ENCODE peak calls at places on chromosomes 13 and 19, in five cellular contexts. One of them, this sample, is unnamed.

GRCh38 chr13:99281811-99282263 is 23.7 kb upstream of the GPR18 start:
- DNase-seq in HepG2: no peak
- DNase-seq in GM12878: no peak
- DNase-seq in SK-N-SH: no peak
- DNase-seq in K562: no peak
- DNase-seq in this sample: peak

GRCh38 chr19:35006342-35006998 is 6.3 kb downstream of the GRAMD1A start:
- DNase-seq in SK-N-SH: no peak
- DNase-seq in HepG2: peak
- DNase-seq in K562: no peak
- DNase-seq in GM12878: no peak
- DNase-seq in this sample: no peak

GRCh38 chr13:20901668-20902437 is 693 bp downstream of the XPO4 start:
- DNase-seq in HepG2: peak
- DNase-seq in SK-N-SH: peak
- DNase-seq in GM12878: no peak
- DNase-seq in K562: peak
- DNase-seq in this sample: peak

GRCh38 chr19:47444388-47444821 is 25.1 kb upstream of the MEIS3 start:
- DNase-seq in SK-N-SH: no peak
- DNase-seq in K562: peak
- DNase-seq in HepG2: no peak
- DNase-seq in GM12878: no peak
- DNase-seq in this sample: no peak

GRCh38 chr19:35216026-35216832 is 12.3 kb downstream of the FAM187B start:
- DNase-seq in K562: no peak
- DNase-seq in HepG2: no peak
- DNase-seq in GM12878: no peak
- DNase-seq in SK-N-SH: no peak
- DNase-seq in this sample: no peak

GRCh38 chr13:39965309-39965708 is 309.8 kb downstream of the COG6 start:
- DNase-seq in HepG2: no peak
- DNase-seq in GM12878: no peak
- DNase-seq in K562: no peak
- DNase-seq in SK-N-SH: no peak
- DNase-seq in this sample: no peak

GRCh38 chr13:69589531-69589930 is 518.1 kb upstream of the ATXN8OS start:
- DNase-seq in SK-N-SH: no peak
- DNase-seq in HepG2: no peak
- DNase-seq in GM12878: no peak
- DNase-seq in K562: no peak
- DNase-seq in this sample: no peak

GRCh38 chr13:76225815-76226489 is 589.8 kb downstream of the LMO7 start:
- DNase-seq in K562: no peak
- DNase-seq in HepG2: no peak
- DNase-seq in GM12878: no peak
- DNase-seq in SK-N-SH: no peak
- DNase-seq in this sample: no peak

GRCh38 chr13:100875392-100876043 is 200.9 kb upstream of the TMTC4 start:
- DNase-seq in K562: no peak
- DNase-seq in HepG2: no peak
- DNase-seq in GM12878: peak
- DNase-seq in SK-N-SH: no peak
- DNase-seq in this sample: no peak

GRCh38 chr19:737591-738093 is 13.3 kb upstream of the MISP start:
- DNase-seq in GM12878: no peak
- DNase-seq in SK-N-SH: peak
- DNase-seq in HepG2: peak
- DNase-seq in K562: peak
- DNase-seq in this sample: no peak

GRCh38 chr13:40664100-40665060 is 2.1 kb downstream of the FOXO1 start:
- DNase-seq in GM12878: no peak
- DNase-seq in HepG2: peak
- DNase-seq in K562: peak
- DNase-seq in SK-N-SH: peak
- DNase-seq in this sample: no peak

GRCh38 chr19:17530586-17530985 is 19.1 kb downstream of the PGLS start:
- DNase-seq in GM12878: no peak
- DNase-seq in K562: no peak
- DNase-seq in SK-N-SH: no peak
- DNase-seq in HepG2: peak
- DNase-seq in this sample: no peak

GRCh38 chr13:113078895-113079720 is 26.5 kb upstream of the F7 start:
- DNase-seq in GM12878: no peak
- DNase-seq in HepG2: no peak
- DNase-seq in SK-N-SH: no peak
- DNase-seq in K562: no peak
- DNase-seq in this sample: no peak

GRCh38 chr13:28411859-28412353 is 83.0 kb downstream of the FLT1 start:
- DNase-seq in SK-N-SH: peak
- DNase-seq in GM12878: no peak
- DNase-seq in K562: no peak
- DNase-seq in HepG2: no peak
- DNase-seq in this sample: no peak

GRCh38 chr19:20611866-20612265 is 46.3 kb upstream of the ZNF737 start:
- DNase-seq in GM12878: no peak
- DNase-seq in SK-N-SH: no peak
- DNase-seq in K562: no peak
- DNase-seq in HepG2: no peak
- DNase-seq in this sample: no peak

GRCh38 chr19:12364391-12365093 is 941 bp downstream of the ZNF442 start:
- DNase-seq in K562: peak
- DNase-seq in SK-N-SH: peak
- DNase-seq in GM12878: no peak
- DNase-seq in HepG2: no peak
- DNase-seq in this sample: no peak

GRCh38 chr13:78722700-78723099 is 63.7 kb upstream of the OBI1 start:
- DNase-seq in HepG2: no peak
- DNase-seq in SK-N-SH: no peak
- DNase-seq in K562: no peak
- DNase-seq in GM12878: no peak
- DNase-seq in this sample: no peak

GRCh38 chr13:112725346-112726017 is 35.6 kb downstream of the ATP11A start:
- DNase-seq in SK-N-SH: no peak
- DNase-seq in HepG2: no peak
- DNase-seq in GM12878: peak
- DNase-seq in K562: no peak
- DNase-seq in this sample: peak

GRCh38 chr19:1566392-1567115 is 1.6 kb downstream of the MEX3D start:
- DNase-seq in HepG2: peak
- DNase-seq in GM12878: no peak
- DNase-seq in K562: peak
- DNase-seq in SK-N-SH: peak
- DNase-seq in this sample: no peak

GRCh38 chr13:48626726-48627451 is 26.8 kb upstream of the CYSLTR2 start:
- DNase-seq in HepG2: peak
- DNase-seq in SK-N-SH: no peak
- DNase-seq in K562: no peak
- DNase-seq in GM12878: no peak
- DNase-seq in this sample: no peak

GRCh38 chr13:26785845-26786630 is 25.5 kb upstream of the GPR12 start:
- DNase-seq in GM12878: no peak
- DNase-seq in HepG2: no peak
- DNase-seq in SK-N-SH: no peak
- DNase-seq in K562: no peak
- DNase-seq in this sample: peak

GRCh38 chr19:47436712-47437401 is 17.5 kb upstream of the MEIS3 start:
- DNase-seq in GM12878: no peak
- DNase-seq in SK-N-SH: peak
- DNase-seq in K562: peak
- DNase-seq in HepG2: peak
- DNase-seq in this sample: peak

GRCh38 chr13:60012503-60012902 is 151.2 kb downstream of the DIAPH3 start:
- DNase-seq in K562: no peak
- DNase-seq in SK-N-SH: no peak
- DNase-seq in HepG2: no peak
- DNase-seq in GM12878: no peak
- DNase-seq in this sample: no peak

GRCh38 chr19:33767898-33768413 is 28.7 kb upstream of the KCTD15 start:
- DNase-seq in SK-N-SH: no peak
- DNase-seq in K562: peak
- DNase-seq in HepG2: peak
- DNase-seq in GM12878: no peak
- DNase-seq in this sample: no peak

GRCh38 chr13:39970177-39970846 is 314.9 kb downstream of the COG6 start:
- DNase-seq in SK-N-SH: no peak
- DNase-seq in HepG2: no peak
- DNase-seq in K562: no peak
- DNase-seq in GM12878: no peak
- DNase-seq in this sample: no peak

GRCh38 chr13:106610511-106610910 is 42.6 kb upstream of the ARGLU1 start:
- DNase-seq in GM12878: no peak
- DNase-seq in HepG2: no peak
- DNase-seq in SK-N-SH: no peak
- DNase-seq in K562: no peak
- DNase-seq in this sample: no peak

GRCh38 chr13:90868321-90868920 is 479.1 kb upstream of the MIR17HG start:
- DNase-seq in SK-N-SH: no peak
- DNase-seq in HepG2: peak
- DNase-seq in K562: peak
- DNase-seq in GM12878: no peak
- DNase-seq in this sample: no peak

GRCh38 chr19:3479177-3479818 is 1.0 kb downstream of the SMIM24 start:
- DNase-seq in SK-N-SH: peak
- DNase-seq in K562: peak
- DNase-seq in HepG2: no peak
- DNase-seq in GM12878: no peak
- DNase-seq in this sample: peak

GRCh38 chr13:33455291-33455690 is 169.7 kb upstream of the STARD13 start:
- DNase-seq in SK-N-SH: no peak
- DNase-seq in GM12878: no peak
- DNase-seq in HepG2: no peak
- DNase-seq in K562: no peak
- DNase-seq in this sample: no peak

GRCh38 chr13:109870281-109871017 is 84.1 kb upstream of the IRS2 start:
- DNase-seq in K562: no peak
- DNase-seq in SK-N-SH: no peak
- DNase-seq in GM12878: no peak
- DNase-seq in HepG2: no peak
- DNase-seq in this sample: no peak

GRCh38 chr13:77300176-77301141 is 26.4 kb downstream of the MYCBP2 start:
- DNase-seq in SK-N-SH: no peak
- DNase-seq in HepG2: no peak
- DNase-seq in GM12878: no peak
- DNase-seq in K562: no peak
- DNase-seq in this sample: peak

GRCh38 chr13:30872685-30873443 is 33.2 kb upstream of the MEDAG start:
- DNase-seq in HepG2: peak
- DNase-seq in GM12878: no peak
- DNase-seq in SK-N-SH: peak
- DNase-seq in K562: no peak
- DNase-seq in this sample: no peak

GRCh38 chr19:31421856-31422255 is 72.6 kb upstream of the TSHZ3 start:
- DNase-seq in K562: no peak
- DNase-seq in SK-N-SH: no peak
- DNase-seq in GM12878: no peak
- DNase-seq in HepG2: no peak
- DNase-seq in this sample: no peak

GRCh38 chr13:32153056-32153455 is 121.5 kb downstream of the FRY start:
- DNase-seq in HepG2: no peak
- DNase-seq in K562: no peak
- DNase-seq in SK-N-SH: no peak
- DNase-seq in GM12878: no peak
- DNase-seq in this sample: no peak

GRCh38 chr13:52644108-52644507 is 1.9 kb downstream of the HNRNPA1L2 start:
- DNase-seq in GM12878: no peak
- DNase-seq in HepG2: no peak
- DNase-seq in K562: no peak
- DNase-seq in SK-N-SH: no peak
- DNase-seq in this sample: no peak

GRCh38 chr19:4077800-4078683 is 11.3 kb upstream of the ZBTB7A start:
- DNase-seq in HepG2: no peak
- DNase-seq in SK-N-SH: no peak
- DNase-seq in K562: peak
- DNase-seq in GM12878: no peak
- DNase-seq in this sample: peak

DNA sequence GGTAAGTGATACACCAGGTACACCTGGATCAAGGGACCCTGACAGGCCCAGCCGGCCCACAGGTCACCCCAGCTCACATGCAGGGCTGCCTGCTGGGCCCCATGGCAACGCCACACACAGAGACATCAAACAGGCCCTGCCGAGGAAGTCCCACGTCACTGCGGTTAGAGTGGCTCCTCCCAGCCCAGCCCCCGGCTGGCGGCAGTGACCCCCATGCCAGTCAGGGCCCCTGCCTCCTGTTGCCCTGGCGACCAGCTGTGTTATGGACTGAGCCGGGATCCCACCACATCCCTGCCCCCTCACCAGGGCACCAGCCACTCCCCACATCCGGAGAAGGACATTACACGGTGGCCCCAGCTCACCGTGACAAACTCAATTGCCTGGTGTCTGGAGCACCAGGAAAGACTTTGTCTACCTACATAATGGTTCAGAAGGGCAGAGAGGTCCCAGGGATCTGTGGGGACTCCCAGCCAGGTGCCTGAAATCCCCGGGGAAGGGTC is 30.4 kb upstream of the NANOS3 start:
- DNase-seq in SK-N-SH: peak
- DNase-seq in HepG2: peak
- DNase-seq in K562: peak
- DNase-seq in GM12878: peak
- DNase-seq in this sample: peak
- TF ChIP-seq GABPA in SK-N-SH: no peak
- TF ChIP-seq GABPA in HepG2: peak
- TF ChIP-seq GABPA in K562: no peak
- TF ChIP-seq GABPA in GM12878: no peak
- TF ChIP-seq GABPA in this sample: no peak

GRCh38 chr13:45310341-45311138 is 30.4 kb downstream of the TPT1 start:
- DNase-seq in GM12878: no peak
- DNase-seq in HepG2: no peak
- DNase-seq in SK-N-SH: no peak
- DNase-seq in K562: no peak
- DNase-seq in this sample: no peak
- TF ChIP-seq REST in GM12878: no peak
- TF ChIP-seq REST in HepG2: no peak
- TF ChIP-seq REST in SK-N-SH: no peak
- TF ChIP-seq REST in K562: no peak
- TF ChIP-seq REST in this sample: no peak

GRCh38 chr19:52248256-52248655 is 21.1 kb upstream of the ZNF766 start:
- DNase-seq in GM12878: no peak
- DNase-seq in HepG2: peak
- DNase-seq in SK-N-SH: peak
- DNase-seq in K562: no peak
- DNase-seq in this sample: no peak
- TF ChIP-seq GABPA in GM12878: no peak
- TF ChIP-seq GABPA in HepG2: no peak
- TF ChIP-seq GABPA in SK-N-SH: no peak
- TF ChIP-seq GABPA in K562: no peak
- TF ChIP-seq GABPA in this sample: no peak

DNA sequence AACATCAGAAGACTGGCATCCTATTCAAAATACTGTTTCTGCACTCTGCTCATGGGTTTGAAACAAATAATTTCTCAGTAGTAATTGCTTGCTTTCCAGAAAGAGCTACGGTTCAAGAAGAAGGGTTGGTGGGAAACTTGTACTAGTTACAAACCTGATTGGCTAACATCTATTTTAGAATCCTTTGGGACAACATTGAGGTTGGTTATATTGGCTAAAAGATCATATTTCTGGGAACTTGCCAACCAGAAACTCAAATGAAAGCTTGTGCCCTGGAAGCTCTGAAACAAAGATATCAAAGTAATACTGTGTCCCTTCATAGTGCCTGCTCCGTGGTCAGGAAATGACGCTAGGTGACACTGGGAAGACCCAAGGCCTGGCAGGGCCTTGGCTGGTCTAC is 141.7 kb downstream of the LACC1 start:
- DNase-seq in HepG2: no peak
- DNase-seq in K562: no peak
- DNase-seq in GM12878: no peak
- DNase-seq in SK-N-SH: no peak
- DNase-seq in this sample: no peak
- TF ChIP-seq REST in HepG2: no peak
- TF ChIP-seq REST in K562: no peak
- TF ChIP-seq REST in GM12878: no peak
- TF ChIP-seq REST in SK-N-SH: no peak
- TF ChIP-seq REST in this sample: no peak